ENCODE peak calls at places on chromosomes 13 and 19, in four cellular contexts. P is GM23338, O is HCT116, S is sigmoid colon. D is an unnamed sample.

GRCh38 chr19:47700934-47701716 is 12.1 kb upstream of the EHD2 start:
- DNase-seq in P (no peak), O (no peak), S (no peak), D (no peak)

GRCh38 chr13:108618233-108618632 is 11.2 kb upstream of the MYO16 start:
- DNase-seq in P (peak; percentile 8), O (no peak), S (no peak), D (no peak)

GRCh38 chr13:40933508-40933907 is 85.6 kb downstream of the ELF1 start:
- DNase-seq in P (no peak), O (no peak), S (no peak), D (no peak)

GRCh38 chr13:50392977-50393376 is 377.7 kb downstream of the KCNRG start:
- DNase-seq in P (no peak), O (no peak), S (no peak), D (no peak)

GRCh38 chr19:42316223-42317211 is 3.4 kb downstream of the TMEM145 start:
- DNase-seq in P (no peak), O (no peak), S (no peak), D (no peak)

GRCh38 chr13:39257642-39258041 is 219.4 kb downstream of the NHLRC3 start:
- DNase-seq in P (no peak), O (no peak), S (no peak), D (no peak)

GRCh38 chr13:96690998-96691397 is 303.3 kb downstream of the OXGR1 start:
- DNase-seq in P (no peak), O (no peak), S (no peak), D (no peak)

GRCh38 chr19:3365447-3366103 is 808 bp upstream of the NFIC start:
- DNase-seq in P (no peak), O (peak; percentile 40), S (peak; percentile 94), D (no peak)

GRCh38 chr13:37058801-37059135 is 720 bp downstream of the SUPT20H start:
- DNase-seq in P (peak; percentile 40), O (no peak), S (no peak), D (no peak)

DNA sequence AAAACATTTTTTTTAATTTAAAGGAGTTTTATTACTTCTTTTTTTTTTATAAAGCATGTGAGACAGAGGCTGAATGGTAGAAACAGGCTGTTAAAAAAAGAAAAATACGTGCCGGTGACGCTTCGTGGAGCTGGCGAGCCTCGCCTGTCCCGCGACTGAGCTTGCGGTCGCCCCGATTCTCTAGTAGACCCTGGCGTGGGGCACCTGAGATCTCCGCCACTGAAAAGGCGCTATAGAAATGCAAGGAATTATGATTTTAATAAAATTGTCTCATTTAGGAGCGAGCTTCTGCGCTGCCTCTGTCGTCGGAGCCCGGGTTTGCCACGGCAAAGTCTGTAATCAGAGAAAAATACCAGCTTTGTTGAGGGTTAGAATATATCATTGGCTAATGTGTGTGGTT is 18.4 kb downstream of the NFIX start:
- DNase-seq in P (no peak), O (no peak), S (no peak), D (no peak)
- H3K4me3 ChIP-seq in P (peak overlapping the region; percentile 45), O (no peak overlapping the region), S (peak overlapping the region; percentile 4), D (peak overlapping the region; percentile 50)

DNA sequence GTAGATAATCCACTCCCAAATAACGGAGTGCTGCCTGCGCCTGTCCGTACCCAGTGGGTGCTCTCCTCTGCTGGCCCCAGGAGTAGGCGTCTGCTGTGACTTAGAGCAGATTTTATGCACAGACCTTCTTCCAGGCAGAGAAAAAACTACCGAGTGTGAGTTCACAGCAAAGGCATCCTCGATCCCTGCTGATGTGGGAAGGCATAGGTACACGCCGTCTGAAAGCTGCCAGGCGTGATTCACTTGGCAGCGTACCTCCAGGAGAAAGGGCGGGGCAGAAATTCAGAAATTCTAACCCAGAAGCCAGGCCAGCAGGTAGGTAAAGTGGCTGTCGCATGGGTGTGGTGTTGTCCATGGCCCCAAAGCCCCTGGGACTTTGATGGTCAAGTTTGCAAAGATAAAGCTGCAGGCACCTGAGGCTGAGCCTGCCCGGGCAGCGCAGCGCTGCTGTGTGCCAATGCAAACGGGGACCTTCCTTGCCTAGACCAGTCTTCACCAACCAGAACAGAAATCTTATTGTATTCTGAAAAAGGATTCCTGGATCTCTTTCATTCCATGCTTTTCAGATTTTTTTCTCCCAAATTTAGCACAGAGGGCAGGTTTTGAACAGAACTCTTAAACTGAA is 36.3 kb downstream of the COL4A2 start:
- DNase-seq in P (no peak), O (peak; percentile 15), S (peak; percentile 86), D (no peak)
- TF ChIP-seq POLR2AphosphoS5 in P (no peak), O (no peak), S (peak; percentile 70), D (no peak)

GRCh38 chr19:49153167-49153809 is 1.9 kb downstream of the HRC start:
- DNase-seq in P (no peak), O (no peak), S (no peak), D (no peak)
- H3K4me3 ChIP-seq in P (no peak overlapping the region), O (no peak overlapping the region), S (no peak overlapping the region), D (no peak overlapping the region)

GRCh38 chr19:31459430-31459829 is 110.2 kb upstream of the TSHZ3 start:
- DNase-seq in P (peak; percentile 53), O (no peak), S (no peak), D (no peak)

DNA sequence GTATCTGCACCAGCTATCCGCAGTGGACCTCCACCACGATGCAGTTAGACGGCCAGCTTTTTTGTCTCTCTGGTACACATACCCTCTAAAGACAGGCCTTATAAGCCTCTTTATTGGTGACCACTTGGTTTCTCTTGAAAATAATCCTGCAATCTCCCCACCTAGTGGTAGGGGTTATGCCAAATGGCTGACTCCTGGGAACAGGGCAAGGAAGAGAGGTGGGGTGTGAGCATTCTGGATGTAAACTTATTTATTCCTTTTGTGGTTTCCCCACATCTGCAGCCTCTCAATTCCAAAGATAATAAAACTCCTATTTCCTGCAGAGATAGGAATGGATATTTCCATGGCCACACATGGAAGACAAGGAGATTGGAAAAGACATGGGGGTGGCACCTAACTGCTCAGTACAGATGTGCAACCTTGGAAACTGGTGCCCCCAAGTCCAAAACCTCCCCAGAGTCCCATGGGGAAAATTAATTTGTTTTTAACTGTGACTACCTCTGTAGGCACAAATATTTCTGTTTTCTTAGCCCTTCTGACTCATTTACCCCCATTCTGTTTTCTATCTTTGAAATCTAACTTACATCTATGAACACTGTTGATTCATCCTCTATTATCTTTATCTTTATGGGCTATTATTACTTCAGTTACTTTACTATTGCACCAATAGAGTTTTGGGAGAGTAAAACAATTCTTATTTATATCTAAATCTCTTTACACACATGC is 112.7 kb upstream of the TSHZ3 start:
- DNase-seq in P (peak; percentile 47), O (no peak), S (no peak), D (no peak)
- TF ChIP-seq POLR2AphosphoS5 in P (no peak), O (no peak), S (no peak), D (no peak)

DNA sequence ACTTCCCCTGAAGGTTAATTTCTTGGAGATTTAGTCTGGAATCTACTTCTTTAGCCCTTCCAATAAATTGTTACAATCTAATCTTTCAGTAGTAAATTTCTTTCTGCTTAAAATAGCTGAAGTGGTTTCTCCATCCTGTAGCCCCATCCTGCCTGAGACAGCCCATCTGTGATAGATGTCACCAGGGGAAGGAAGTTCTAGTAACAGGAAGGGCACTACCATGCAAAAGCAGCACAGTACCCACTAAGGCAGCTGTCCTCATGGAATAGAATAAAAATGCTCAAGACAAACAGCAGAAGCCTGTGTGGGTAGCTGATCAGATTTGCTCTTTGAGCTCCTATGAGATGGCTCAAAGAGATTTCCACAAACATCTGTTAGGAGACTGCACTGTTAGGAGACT is 1036.5 kb downstream of the SLITRK5 start:
- DNase-seq in P (no peak), O (no peak), S (no peak), D (no peak)
- H3K4me3 ChIP-seq in P (no peak overlapping the region), O (no peak overlapping the region), S (no peak overlapping the region), D (no peak overlapping the region)

GRCh38 chr13:44758595-44759221 is 182.6 kb upstream of the TSC22D1 start:
- DNase-seq in P (no peak), O (no peak), S (no peak), D (no peak)
- TF ChIP-seq POLR2AphosphoS5 in P (no peak), O (no peak), S (no peak), D (no peak)

GRCh38 chr13:48493076-48493765 is 39.7 kb downstream of the RCBTB2 start:
- DNase-seq in P (no peak), O (no peak), S (no peak), D (no peak)
- H3K4me3 ChIP-seq in P (no peak overlapping the region), O (no peak overlapping the region), S (no peak overlapping the region), D (peak overlapping the region; percentile 41)